ENCODE peak calls at places on chromosomes 11 and 22, in nine cellular contexts. One of them, this sample, is unnamed.

GRCh38 chr11:105829084-105829483 is 193.0 kb downstream of the MSANTD4 start:
- DNase-seq in fibroblast of pulmonary artery: no peak
- DNase-seq in lower leg skin: no peak
- DNase-seq in fibroblast of villous mesenchyme: no peak
- DNase-seq in GM20000: peak; percentile 26
- DNase-seq in HFFc6: no peak
- DNase-seq in MCF 10A: no peak
- DNase-seq in endothelial cell: no peak
- DNase-seq in sigmoid colon: no peak
- DNase-seq in this sample: peak; percentile 11

GRCh38 chr11:95698939-95699562 is 90.5 kb downstream of the FAM76B start:
- DNase-seq in endothelial cell: no peak
- DNase-seq in MCF 10A: peak; percentile 9
- DNase-seq in sigmoid colon: no peak
- DNase-seq in fibroblast of villous mesenchyme: peak; percentile 13
- DNase-seq in lower leg skin: no peak
- DNase-seq in fibroblast of pulmonary artery: no peak
- DNase-seq in HFFc6: no peak
- DNase-seq in GM20000: no peak
- DNase-seq in this sample: no peak

GRCh38 chr11:75934851-75935250 is 119.8 kb downstream of the UVRAG start:
- DNase-seq in MCF 10A: no peak
- DNase-seq in sigmoid colon: no peak
- DNase-seq in HFFc6: no peak
- DNase-seq in lower leg skin: no peak
- DNase-seq in endothelial cell: no peak
- DNase-seq in fibroblast of villous mesenchyme: no peak
- DNase-seq in GM20000: no peak
- DNase-seq in fibroblast of pulmonary artery: no peak
- DNase-seq in this sample: no peak

GRCh38 chr11:45930031-45930794 is 7.8 kb downstream of the LARGE2 start:
- DNase-seq in fibroblast of villous mesenchyme: no peak
- DNase-seq in endothelial cell: no peak
- DNase-seq in fibroblast of pulmonary artery: no peak
- DNase-seq in GM20000: peak; percentile 90
- DNase-seq in HFFc6: no peak
- DNase-seq in MCF 10A: no peak
- DNase-seq in lower leg skin: peak; percentile 86
- DNase-seq in sigmoid colon: peak; percentile 63
- DNase-seq in this sample: peak; percentile 93

GRCh38 chr11:103907548-103908455 is 128.6 kb upstream of the DDI1 start:
- DNase-seq in endothelial cell: no peak
- DNase-seq in sigmoid colon: no peak
- DNase-seq in GM20000: no peak
- DNase-seq in MCF 10A: peak; percentile 9
- DNase-seq in fibroblast of pulmonary artery: peak; percentile 64
- DNase-seq in lower leg skin: no peak
- DNase-seq in fibroblast of villous mesenchyme: peak; percentile 34
- DNase-seq in HFFc6: peak; percentile 32
- DNase-seq in this sample: no peak

GRCh38 chr22:29141078-29141688 is 64.5 kb upstream of the EMID1 start:
- DNase-seq in endothelial cell: no peak
- DNase-seq in sigmoid colon: no peak
- DNase-seq in HFFc6: no peak
- DNase-seq in fibroblast of pulmonary artery: no peak
- DNase-seq in GM20000: no peak
- DNase-seq in MCF 10A: no peak
- DNase-seq in fibroblast of villous mesenchyme: no peak
- DNase-seq in lower leg skin: peak; percentile 54
- DNase-seq in this sample: no peak

GRCh38 chr11:65646921-65647701 is 9.2 kb downstream of the SIPA1 start:
- DNase-seq in fibroblast of pulmonary artery: peak; percentile 24
- DNase-seq in endothelial cell: peak; percentile 60
- DNase-seq in GM20000: no peak
- DNase-seq in fibroblast of villous mesenchyme: no peak
- DNase-seq in HFFc6: no peak
- DNase-seq in lower leg skin: no peak
- DNase-seq in MCF 10A: no peak
- DNase-seq in sigmoid colon: no peak
- DNase-seq in this sample: no peak

GRCh38 chr11:78770931-78771330 is 196.3 kb upstream of the NARS2 start:
- DNase-seq in endothelial cell: no peak
- DNase-seq in fibroblast of pulmonary artery: no peak
- DNase-seq in HFFc6: no peak
- DNase-seq in fibroblast of villous mesenchyme: no peak
- DNase-seq in sigmoid colon: no peak
- DNase-seq in MCF 10A: no peak
- DNase-seq in lower leg skin: no peak
- DNase-seq in GM20000: no peak
- DNase-seq in this sample: no peak

GRCh38 chr11:406796-407650 is 7.8 kb downstream of the SIGIRR start:
- DNase-seq in GM20000: peak; percentile 98
- DNase-seq in sigmoid colon: peak; percentile 91
- DNase-seq in fibroblast of pulmonary artery: peak; percentile 82
- DNase-seq in fibroblast of villous mesenchyme: peak; percentile 87
- DNase-seq in MCF 10A: peak; percentile 82
- DNase-seq in lower leg skin: peak; percentile 95
- DNase-seq in HFFc6: peak; percentile 41
- DNase-seq in endothelial cell: peak; percentile 53
- DNase-seq in this sample: peak; percentile 95

GRCh38 chr11:119509969-119510401 is 87.0 kb upstream of the THY1 start:
- DNase-seq in MCF 10A: peak; percentile 71
- DNase-seq in fibroblast of pulmonary artery: peak; percentile 83
- DNase-seq in endothelial cell: no peak
- DNase-seq in sigmoid colon: peak; percentile 82
- DNase-seq in GM20000: peak; percentile 80
- DNase-seq in HFFc6: peak; percentile 83
- DNase-seq in fibroblast of villous mesenchyme: peak; percentile 48
- DNase-seq in lower leg skin: no peak
- DNase-seq in this sample: peak; percentile 78

GRCh38 chr22:17890245-17890671 is 116.0 kb upstream of the BID start:
- DNase-seq in endothelial cell: no peak
- DNase-seq in GM20000: no peak
- DNase-seq in lower leg skin: no peak
- DNase-seq in fibroblast of villous mesenchyme: peak; percentile 19
- DNase-seq in HFFc6: no peak
- DNase-seq in sigmoid colon: no peak
- DNase-seq in MCF 10A: peak; percentile 14
- DNase-seq in fibroblast of pulmonary artery: no peak
- DNase-seq in this sample: no peak

GRCh38 chr22:46027219-46028068 is 50.5 kb upstream of the WNT7B start:
- DNase-seq in HFFc6: no peak
- DNase-seq in lower leg skin: no peak
- DNase-seq in fibroblast of villous mesenchyme: peak; percentile 27
- DNase-seq in sigmoid colon: peak; percentile 80
- DNase-seq in endothelial cell: no peak
- DNase-seq in MCF 10A: no peak
- DNase-seq in GM20000: no peak
- DNase-seq in fibroblast of pulmonary artery: no peak
- DNase-seq in this sample: no peak

GRCh38 chr11:109957601-109958000 is 135.6 kb upstream of the ZC3H12C start:
- DNase-seq in GM20000: no peak
- DNase-seq in fibroblast of pulmonary artery: no peak
- DNase-seq in fibroblast of villous mesenchyme: peak; percentile 14
- DNase-seq in endothelial cell: no peak
- DNase-seq in sigmoid colon: no peak
- DNase-seq in MCF 10A: no peak
- DNase-seq in lower leg skin: no peak
- DNase-seq in HFFc6: no peak
- DNase-seq in this sample: no peak

GRCh38 chr22:47089796-47090460 is 327.5 kb downstream of the TBC1D22A start:
- DNase-seq in sigmoid colon: no peak
- DNase-seq in endothelial cell: no peak
- DNase-seq in lower leg skin: peak; percentile 77
- DNase-seq in GM20000: no peak
- DNase-seq in fibroblast of villous mesenchyme: no peak
- DNase-seq in MCF 10A: no peak
- DNase-seq in fibroblast of pulmonary artery: no peak
- DNase-seq in HFFc6: no peak
- DNase-seq in this sample: no peak

GRCh38 chr22:39727541-39727940 is 157.0 kb downstream of the CACNA1I start:
- DNase-seq in HFFc6: no peak
- DNase-seq in fibroblast of villous mesenchyme: peak; percentile 17
- DNase-seq in lower leg skin: peak; percentile 77
- DNase-seq in MCF 10A: no peak
- DNase-seq in fibroblast of pulmonary artery: no peak
- DNase-seq in GM20000: no peak
- DNase-seq in endothelial cell: no peak
- DNase-seq in sigmoid colon: no peak
- DNase-seq in this sample: no peak

DNA sequence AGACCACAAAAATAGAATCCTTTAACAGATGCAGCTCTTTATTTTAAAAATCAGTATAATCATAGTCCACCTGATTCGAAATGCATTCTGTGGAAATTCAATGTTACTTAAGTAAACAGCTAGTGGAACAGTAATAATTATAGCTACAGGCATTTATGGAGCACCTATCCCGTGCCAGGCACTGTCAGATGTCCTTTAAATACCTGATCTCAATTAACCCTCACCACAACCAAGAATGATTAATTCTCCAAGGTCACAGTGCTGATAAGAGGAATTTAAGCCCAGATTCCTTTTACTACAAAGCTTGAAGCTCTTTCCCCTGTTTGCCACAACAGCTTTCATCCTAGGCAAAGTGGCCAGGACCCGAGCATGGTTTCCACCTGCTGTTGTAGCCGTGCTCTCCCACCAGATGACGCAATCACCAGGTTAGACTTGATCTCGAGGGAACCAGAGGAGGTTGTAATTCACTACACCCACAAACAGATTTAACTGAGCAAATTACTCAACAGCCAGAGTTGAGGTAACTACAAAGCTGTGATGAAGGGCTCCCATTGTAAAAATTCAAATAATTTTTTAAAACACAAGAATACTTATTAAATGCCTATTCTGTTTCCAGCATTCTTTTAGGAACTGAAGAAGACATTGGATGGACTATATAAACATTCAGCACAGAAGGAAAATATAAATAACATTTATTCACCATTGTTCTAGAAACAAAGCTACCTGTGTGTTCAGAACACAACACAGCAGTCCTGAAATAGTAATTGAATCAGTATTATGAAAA is 10.3 kb downstream of the PRDM10 start:
- DNase-seq in MCF 10A: peak; percentile 81
- DNase-seq in fibroblast of villous mesenchyme: peak; percentile 28
- DNase-seq in GM20000: peak; percentile 54
- DNase-seq in HFFc6: peak; percentile 36
- DNase-seq in sigmoid colon: no peak
- DNase-seq in lower leg skin: peak; percentile 34
- DNase-seq in fibroblast of pulmonary artery: peak; percentile 26
- DNase-seq in endothelial cell: peak; percentile 31
- DNase-seq in this sample: peak; percentile 55
- TF ChIP-seq CTCF in MCF 10A: peak; percentile 32
- TF ChIP-seq CTCF in fibroblast of villous mesenchyme: peak; percentile 8
- TF ChIP-seq CTCF in GM20000: peak; percentile 10
- TF ChIP-seq CTCF in HFFc6: peak; percentile 42
- TF ChIP-seq CTCF in sigmoid colon: no peak
- TF ChIP-seq CTCF in lower leg skin: no peak
- TF ChIP-seq CTCF in fibroblast of pulmonary artery: peak; percentile 9
- TF ChIP-seq CTCF in endothelial cell: no peak
- TF ChIP-seq CTCF in this sample: peak; percentile 55

GRCh38 chr11:77374611-77375031 is 73.1 kb upstream of the GDPD4 start:
- DNase-seq in lower leg skin: no peak
- DNase-seq in fibroblast of villous mesenchyme: no peak
- DNase-seq in sigmoid colon: no peak
- DNase-seq in endothelial cell: no peak
- DNase-seq in GM20000: no peak
- DNase-seq in MCF 10A: peak; percentile 17
- DNase-seq in HFFc6: peak; percentile 17
- DNase-seq in fibroblast of pulmonary artery: no peak
- DNase-seq in this sample: no peak

GRCh38 chr11:77371646-77372045 is 70.2 kb upstream of the GDPD4 start:
- DNase-seq in endothelial cell: no peak
- DNase-seq in fibroblast of villous mesenchyme: no peak
- DNase-seq in fibroblast of pulmonary artery: no peak
- DNase-seq in sigmoid colon: no peak
- DNase-seq in HFFc6: no peak
- DNase-seq in MCF 10A: no peak
- DNase-seq in lower leg skin: no peak
- DNase-seq in GM20000: no peak
- DNase-seq in this sample: no peak

GRCh38 chr11:77374108-77374507 is 72.6 kb upstream of the GDPD4 start:
- DNase-seq in fibroblast of pulmonary artery: no peak
- DNase-seq in sigmoid colon: no peak
- DNase-seq in endothelial cell: no peak
- DNase-seq in HFFc6: peak; percentile 8
- DNase-seq in MCF 10A: no peak
- DNase-seq in fibroblast of villous mesenchyme: no peak
- DNase-seq in GM20000: no peak
- DNase-seq in lower leg skin: no peak
- DNase-seq in this sample: no peak

GRCh38 chr11:77372736-77373135 is 71.2 kb upstream of the GDPD4 start:
- DNase-seq in MCF 10A: no peak
- DNase-seq in endothelial cell: no peak
- DNase-seq in sigmoid colon: no peak
- DNase-seq in HFFc6: no peak
- DNase-seq in fibroblast of villous mesenchyme: no peak
- DNase-seq in fibroblast of pulmonary artery: no peak
- DNase-seq in lower leg skin: no peak
- DNase-seq in GM20000: no peak
- DNase-seq in this sample: no peak

DNA sequence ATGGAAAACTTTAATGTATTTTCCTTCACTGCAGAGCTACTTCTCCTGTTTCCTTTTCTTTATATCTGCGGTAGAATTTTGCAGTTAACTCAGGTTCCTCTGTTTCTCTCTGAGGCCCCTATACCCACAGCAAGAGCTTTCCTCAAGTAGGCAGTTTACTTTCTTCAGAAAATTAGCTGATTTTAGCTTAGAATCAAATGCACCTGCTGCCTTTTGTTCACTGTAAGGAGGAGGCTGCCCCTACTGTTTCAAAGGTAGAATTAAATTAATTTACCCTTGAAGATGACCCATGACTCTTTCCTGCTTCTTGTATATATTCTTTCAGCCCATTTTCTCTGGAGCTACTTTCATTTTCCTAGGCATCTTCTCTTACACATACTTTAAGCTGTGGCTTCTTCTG is 68.7 kb upstream of the GDPD4 start:
- DNase-seq in HFFc6: no peak
- DNase-seq in fibroblast of villous mesenchyme: no peak
- DNase-seq in fibroblast of pulmonary artery: no peak
- DNase-seq in MCF 10A: no peak
- DNase-seq in sigmoid colon: no peak
- DNase-seq in endothelial cell: no peak
- DNase-seq in GM20000: no peak
- DNase-seq in lower leg skin: no peak
- DNase-seq in this sample: no peak
- TF ChIP-seq CTCF in HFFc6: peak; percentile 44
- TF ChIP-seq CTCF in fibroblast of villous mesenchyme: no peak
- TF ChIP-seq CTCF in fibroblast of pulmonary artery: no peak
- TF ChIP-seq CTCF in MCF 10A: no peak
- TF ChIP-seq CTCF in sigmoid colon: no peak
- TF ChIP-seq CTCF in endothelial cell: no peak
- TF ChIP-seq CTCF in GM20000: no peak
- TF ChIP-seq CTCF in lower leg skin: no peak
- TF ChIP-seq CTCF in this sample: peak; percentile 3

GRCh38 chr22:23376256-23376655 is 195.9 kb downstream of the BCR start:
- DNase-seq in HFFc6: peak; percentile 2
- DNase-seq in fibroblast of pulmonary artery: peak; percentile 13
- DNase-seq in MCF 10A: peak; percentile 47
- DNase-seq in fibroblast of villous mesenchyme: no peak
- DNase-seq in endothelial cell: peak; percentile 50
- DNase-seq in lower leg skin: peak; percentile 76
- DNase-seq in GM20000: peak; percentile 74
- DNase-seq in sigmoid colon: no peak
- DNase-seq in this sample: peak; percentile 67
- TF ChIP-seq CTCF in HFFc6: peak; percentile 54
- TF ChIP-seq CTCF in fibroblast of pulmonary artery: peak; percentile 17
- TF ChIP-seq CTCF in MCF 10A: peak; percentile 24
- TF ChIP-seq CTCF in fibroblast of villous mesenchyme: peak; percentile 11
- TF ChIP-seq CTCF in endothelial cell: peak; percentile 28
- TF ChIP-seq CTCF in lower leg skin: no peak
- TF ChIP-seq CTCF in GM20000: peak; percentile 49
- TF ChIP-seq CTCF in sigmoid colon: no peak
- TF ChIP-seq CTCF in this sample: peak; percentile 48

GRCh38 chr11:27183672-27184457 is 143.2 kb downstream of the BBOX1 start:
- DNase-seq in endothelial cell: peak; percentile 58
- DNase-seq in lower leg skin: no peak
- DNase-seq in HFFc6: peak; percentile 65
- DNase-seq in fibroblast of villous mesenchyme: peak; percentile 81
- DNase-seq in sigmoid colon: peak; percentile 74
- DNase-seq in fibroblast of pulmonary artery: peak; percentile 84
- DNase-seq in MCF 10A: peak; percentile 72
- DNase-seq in GM20000: peak; percentile 36
- DNase-seq in this sample: peak; percentile 28
- TF ChIP-seq CTCF in endothelial cell: peak; percentile 89
- TF ChIP-seq CTCF in lower leg skin: peak; percentile 64
- TF ChIP-seq CTCF in HFFc6: peak; percentile 95
- TF ChIP-seq CTCF in fibroblast of villous mesenchyme: peak; percentile 73
- TF ChIP-seq CTCF in sigmoid colon: peak; percentile 52
- TF ChIP-seq CTCF in fibroblast of pulmonary artery: peak; percentile 66
- TF ChIP-seq CTCF in MCF 10A: peak; percentile 78
- TF ChIP-seq CTCF in GM20000: peak; percentile 34
- TF ChIP-seq CTCF in this sample: peak; percentile 58

This sample was measured in GM13977.